ENCODE peak calls at places on chromosome 11, in seven cellular contexts. H, A, Z, V, E, L and T are unnamed samples.

GRCh38 chr11:119694334-119694733 is 34.7 kb downstream of the NECTIN1 start:
- DNase-seq in A (peak; percentile 72), H (no peak), E (no peak), V (no peak), Z (no peak), L (no peak), T (no peak)

GRCh38 chr11:66975403-66976047 is 421 bp downstream of the C11orf86 start:
- DNase-seq in L (no peak), H (no peak), E (no peak), V (no peak), Z (no peak), A (no peak), T (no peak)

GRCh38 chr11:69186316-69187266 is 30.9 kb downstream of the SMIM38 start:
- DNase-seq in V (no peak), A (no peak), H (peak; percentile 88), L (no peak), Z (no peak), E (no peak), T (no peak)

GRCh38 chr11:102251423-102251822 is 65.9 kb upstream of the BIRC3 start:
- DNase-seq in V (no peak), A (no peak), H (no peak), E (no peak), Z (no peak), L (no peak), T (no peak)

GRCh38 chr11:5684627-5685362 is at the start of gene TRIM5:
- DNase-seq in H (peak; percentile 45), A (peak; percentile 92), E (peak; percentile 41), Z (peak; percentile 96), L (peak; percentile 86), V (peak; percentile 71), T (peak; percentile 69)

GRCh38 chr11:68560216-68560615 is 99.7 kb downstream of the PPP6R3 start:
- DNase-seq in A (no peak), V (no peak), E (no peak), H (no peak), L (no peak), Z (no peak), T (no peak)

GRCh38 chr11:72229336-72229924 is 4.9 kb downstream of the INPPL1 start:
- DNase-seq in A (no peak), Z (peak; percentile 4), H (no peak), E (no peak), V (no peak), L (no peak), T (no peak)

GRCh38 chr11:70627219-70627618 is 228.9 kb downstream of the CTTN start:
- DNase-seq in L (no peak), V (no peak), A (peak; percentile 50), H (no peak), E (no peak), Z (no peak), T (no peak)

GRCh38 chr11:94151903-94152677 is 23.4 kb downstream of the PANX1 start:
- DNase-seq in H (peak; percentile 35), A (peak; percentile 72), Z (peak; percentile 79), V (no peak), L (no peak), E (no peak), T (no peak)

GRCh38 chr11:121539000-121539399 is 86.2 kb upstream of the SORL1-AS1 start:
- DNase-seq in Z (no peak), V (no peak), L (peak; percentile 69), H (no peak), A (no peak), E (no peak), T (no peak)

GRCh38 chr11:64219755-64220154 is 6.2 kb downstream of the TRPT1 start:
- DNase-seq in E (no peak), V (no peak), A (no peak), L (no peak), H (no peak), Z (no peak), T (no peak)

GRCh38 chr11:17929171-17929570 is 83.7 kb downstream of the SERGEF start:
- DNase-seq in V (no peak), E (no peak), L (no peak), Z (no peak), H (no peak), A (no peak), T (no peak)

GRCh38 chr11:44094260-44094868 is 1.1 kb upstream of the EXT2 start:
- DNase-seq in V (peak; percentile 30), H (peak; percentile 82), L (no peak), Z (peak; percentile 85), E (no peak), A (peak; percentile 79), T (peak; percentile 33)

GRCh38 chr11:62413060-62413696 is 5.7 kb upstream of the SCGB1A1 start:
- DNase-seq in H (no peak), A (no peak), E (no peak), Z (no peak), L (no peak), V (no peak), T (no peak)

GRCh38 chr11:26201411-26201810 is 130.5 kb upstream of the ANO3 start:
- DNase-seq in E (no peak), A (no peak), L (no peak), Z (no peak), H (no peak), V (no peak), T (no peak)

GRCh38 chr11:132784441-132784840 is 747.9 kb downstream of the OPCML start:
- DNase-seq in L (no peak), H (no peak), Z (no peak), E (no peak), A (no peak), V (no peak), T (no peak)

GRCh38 chr11:18061351-18061750 is 15.3 kb upstream of the TPH1 start:
- DNase-seq in Z (no peak), H (no peak), A (no peak), E (no peak), L (no peak), V (no peak), T (no peak)

GRCh38 chr11:74696932-74697687 is 34.1 kb downstream of the CHRDL2 start:
- DNase-seq in V (no peak), L (no peak), Z (peak; percentile 46), A (peak; percentile 26), E (no peak), H (no peak), T (no peak)

DNA sequence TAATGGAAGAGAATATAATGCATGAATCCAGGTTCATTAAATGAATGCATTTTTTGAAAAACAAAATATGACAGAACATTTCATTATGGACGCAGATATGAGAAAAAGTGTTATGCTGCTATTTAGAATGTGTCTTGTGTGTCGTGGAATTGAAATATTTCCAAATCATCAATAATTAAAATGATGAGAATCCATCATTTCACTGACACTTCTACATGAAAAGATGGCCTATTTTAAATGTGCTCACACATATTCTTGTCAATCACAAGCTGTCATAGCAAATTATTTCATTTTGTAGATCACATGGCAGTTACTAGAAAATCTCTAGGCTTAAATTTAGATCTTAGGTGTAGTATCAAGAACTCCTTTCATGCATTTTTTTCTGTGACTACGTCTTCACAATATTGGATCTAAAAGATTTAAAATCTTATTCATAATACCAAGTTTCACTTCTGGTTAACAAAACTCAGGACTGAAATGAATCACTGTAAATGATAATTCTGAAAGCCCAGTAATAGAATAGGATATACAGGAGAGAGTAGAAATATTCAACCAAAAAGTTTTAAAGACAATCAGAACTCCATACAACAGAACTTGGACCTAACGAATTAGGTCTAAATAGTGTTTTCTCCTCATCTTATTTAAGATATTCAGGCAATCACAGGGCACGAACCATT is 67.9 kb downstream of the DCDC1 start:
- DNase-seq in V (no peak), Z (no peak), A (no peak), L (no peak), H (no peak), E (no peak), T (no peak)
- TF ChIP-seq TAF1 in V (no peak), Z (no peak), A (no peak), L (no peak), H (no peak), E (no peak), T (no peak)

DNA sequence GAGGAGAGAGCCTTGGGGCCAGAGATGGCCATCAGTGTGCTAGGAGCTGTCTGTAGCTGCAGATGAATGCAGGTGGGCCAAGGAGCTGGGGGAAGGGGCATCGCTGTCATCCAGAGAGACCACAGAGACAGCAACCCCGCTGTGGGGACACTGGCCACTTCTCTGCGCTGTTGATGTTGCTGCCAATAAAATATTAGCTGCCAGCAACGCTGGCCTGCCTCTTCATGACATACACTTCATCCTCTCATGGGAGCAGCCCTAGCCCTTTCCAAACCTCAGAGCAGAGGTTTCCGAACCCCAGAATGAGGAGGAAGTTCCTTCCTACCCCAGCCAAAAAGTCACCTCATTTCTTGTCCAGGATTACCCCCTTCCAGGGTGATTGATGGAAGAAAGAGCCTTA is 106.2 kb downstream of the PARVA start:
- DNase-seq in L (no peak), V (no peak), E (no peak), Z (no peak), H (no peak), A (no peak), T (no peak)
- TF ChIP-seq TAF1 in L (no peak), V (no peak), E (no peak), Z (no peak), H (no peak), A (no peak), T (no peak)

GRCh38 chr11:8026982-8027381 is 39.8 kb downstream of the EIF3F start:
- DNase-seq in E (no peak), V (no peak), H (no peak), L (no peak), A (no peak), Z (no peak), T (no peak)

GRCh38 chr11:8025816-8026215 is 38.7 kb downstream of the EIF3F start:
- DNase-seq in H (no peak), Z (no peak), V (no peak), A (no peak), E (no peak), L (no peak), T (no peak)

GRCh38 chr11:8023831-8024555 is 36.9 kb downstream of the EIF3F start:
- DNase-seq in E (no peak), L (no peak), V (no peak), Z (no peak), A (no peak), H (no peak), T (no peak)

GRCh38 chr11:8022876-8023275 is 35.7 kb downstream of the EIF3F start:
- DNase-seq in Z (no peak), H (no peak), L (no peak), V (no peak), E (no peak), A (no peak), T (no peak)

GRCh38 chr11:8025123-8025522 is 38.0 kb downstream of the EIF3F start:
- DNase-seq in H (no peak), Z (no peak), V (no peak), E (no peak), A (no peak), L (no peak), T (no peak)
- TF ChIP-seq TAF1 in H (no peak), Z (no peak), V (no peak), E (no peak), A (no peak), L (no peak), T (no peak)

DNA sequence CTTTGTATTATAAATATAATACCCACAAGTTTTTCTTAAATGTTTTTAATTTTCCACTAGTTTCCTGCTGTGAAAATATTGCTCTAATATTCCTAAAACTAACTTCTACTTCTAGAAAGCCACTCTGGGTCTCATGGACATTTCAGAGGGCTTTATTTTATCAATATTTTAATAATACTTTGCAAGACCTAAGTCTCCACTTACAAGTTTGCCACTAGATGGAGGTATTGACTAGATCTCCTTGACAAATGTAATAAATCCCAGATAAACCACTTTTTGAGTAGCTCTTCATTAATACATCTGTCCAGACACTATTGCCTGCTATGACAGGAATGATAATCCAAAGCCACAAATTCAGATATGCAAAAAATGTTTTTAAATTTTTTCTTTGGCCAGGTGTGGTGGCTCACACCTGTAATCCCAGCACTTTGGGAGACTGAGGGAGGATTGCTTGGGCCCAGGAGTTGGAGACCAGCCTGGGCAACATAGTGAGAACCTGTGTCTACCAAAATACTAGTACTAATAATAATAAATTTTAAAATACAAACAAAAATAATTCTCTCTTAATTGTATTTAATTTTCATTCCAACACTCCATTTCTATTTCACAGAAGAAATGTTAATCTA is 3.5 kb upstream of the ACAT1 start:
- DNase-seq in L (no peak), Z (peak; percentile 47), H (peak; percentile 44), A (peak; percentile 46), V (no peak), E (no peak), T (no peak)
- TF ChIP-seq TAF1 in L (no peak), Z (no peak), H (no peak), A (no peak), V (no peak), E (no peak), T (no peak)